ENCODE peak calls at places on chromosomes 5 and 9, in six cellular contexts. A is Panc1, O is fibroblast of the aortic adventitia, W is neural crest cell, U is AG09309, G is PC-3. S is an unnamed sample.

GRCh38 chr5:67028371-67028770 is 168.2 kb downstream of the CD180 start:
- DNase-seq in W (no peak), U (peak), A (no peak), O (no peak), G (no peak), S (no peak)

GRCh38 chr9:19976226-19976625 is 187.4 kb upstream of the SLC24A2 start:
- DNase-seq in O (no peak), W (no peak), G (peak), A (no peak), U (no peak), S (no peak)

GRCh38 chr9:127706836-127707241 is at the start of gene CFAP157:
- DNase-seq in G (no peak), A (no peak), W (no peak), O (no peak), U (no peak), S (peak)

GRCh38 chr9:81626511-81626910 is 62.8 kb downstream of the TLE1 start:
- DNase-seq in O (no peak), A (peak), G (peak), W (no peak), U (no peak), S (peak)

GRCh38 chr5:82278711-82279370 is 687 bp upstream of the RPS23 start:
- DNase-seq in G (no peak), A (no peak), U (no peak), O (no peak), W (no peak), S (no peak)

GRCh38 chr5:123454236-123454911 is 31.2 kb upstream of the CEP120 start:
- DNase-seq in G (peak), A (no peak), O (peak), U (no peak), W (no peak), S (peak)

GRCh38 chr5:40409600-40409999 is 270.1 kb upstream of the PTGER4 start:
- DNase-seq in W (no peak), G (no peak), A (no peak), O (no peak), U (no peak), S (no peak)

GRCh38 chr5:9009931-9010652 is 535.8 kb downstream of the SEMA5A start:
- DNase-seq in G (no peak), O (peak), W (no peak), U (peak), A (no peak), S (peak)

GRCh38 chr9:112970939-112971338 is 41.1 kb downstream of the ZNF883 start:
- DNase-seq in A (no peak), O (no peak), U (no peak), W (no peak), G (peak), S (peak)

GRCh38 chr9:125240649-125240999 is 519 bp downstream of the HSPA5 start:
- DNase-seq in A (no peak), U (no peak), O (peak), G (peak), W (no peak), S (peak)

GRCh38 chr5:40223884-40224402 is 455.8 kb upstream of the PTGER4 start:
- DNase-seq in O (peak), W (no peak), U (peak), G (peak), A (peak), S (peak)

GRCh38 chr9:124290743-124291554 is 33.2 kb downstream of the NEK6 start:
- DNase-seq in A (no peak), O (no peak), G (no peak), U (no peak), W (no peak), S (no peak)

GRCh38 chr9:114271556-114272510 is 51.1 kb upstream of the ORM1 start:
- DNase-seq in A (no peak), U (no peak), G (peak), W (peak), O (peak), S (peak)

GRCh38 chr5:169302491-169303118 is 1.7 kb upstream of the SLIT3 start:
- DNase-seq in W (peak), A (peak), G (peak), U (peak), O (peak), S (peak)

GRCh38 chr5:180460834-180461233 is 33.3 kb upstream of the CNOT6 start:
- DNase-seq in U (no peak), O (no peak), W (no peak), G (no peak), A (no peak), S (no peak)

GRCh38 chr9:121294866-121295661 is 27.1 kb downstream of the GSN start:
- DNase-seq in U (no peak), A (no peak), G (no peak), O (peak), W (no peak), S (no peak)

GRCh38 chr5:11596185-11596584 is 308.1 kb downstream of the CTNND2 start:
- DNase-seq in A (no peak), U (no peak), O (no peak), G (peak), W (no peak), S (peak)

GRCh38 chr9:116154334-116154975 is 864 bp downstream of the PAPPA start:
- DNase-seq in W (peak), G (no peak), U (no peak), O (no peak), A (no peak), S (no peak)

GRCh38 chr5:152271420-152271819 is 133.7 kb downstream of the NMUR2 start:
- DNase-seq in W (no peak), U (no peak), A (no peak), O (no peak), G (peak), S (peak)

DNA sequence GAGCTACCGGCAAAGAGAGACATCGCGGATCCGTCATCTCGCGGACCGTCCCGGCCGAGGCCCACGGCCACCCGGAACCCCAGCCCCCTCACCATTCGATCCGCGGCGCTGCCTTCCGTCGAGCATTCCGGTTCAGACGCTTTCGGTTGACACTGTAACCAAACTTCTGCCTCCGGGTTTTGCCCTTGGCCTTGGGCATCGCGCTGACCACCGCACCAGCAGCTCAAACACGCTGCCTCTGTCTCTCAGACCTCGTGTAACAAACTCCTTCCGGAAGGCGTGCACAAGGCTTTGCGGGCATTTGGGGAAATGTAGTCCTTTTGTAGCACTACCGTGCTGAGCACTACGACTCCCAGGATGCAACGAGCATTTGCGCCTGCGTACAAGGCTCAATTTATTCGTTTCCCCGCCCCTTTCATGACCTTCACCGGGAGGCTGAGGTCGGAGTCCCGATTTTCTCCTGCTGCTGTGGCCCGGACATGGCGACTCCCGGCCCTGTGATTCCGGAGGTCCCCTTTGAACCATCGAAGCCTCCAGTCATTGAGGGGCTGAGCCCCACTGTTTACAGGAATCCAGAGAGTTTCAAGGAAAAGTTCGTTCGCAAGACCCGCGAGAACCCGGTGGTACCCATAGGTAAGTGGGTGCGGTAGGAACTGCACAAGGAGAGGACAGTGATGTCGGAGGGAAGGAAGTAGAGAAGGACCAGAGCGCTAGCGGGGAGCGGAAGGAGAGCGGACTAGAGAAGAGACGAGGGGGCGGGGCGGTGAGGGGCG is at the start of the genes HIGD2A and NOP16:
- DNase-seq in O (peak), U (peak), W (peak), G (peak), A (peak), S (peak)
- TF ChIP-seq CTCF in O (no peak), U (no peak), W (no peak), G (no peak), A (no peak), S (no peak)

GRCh38 chr5:124726631-124727362 is 19.6 kb downstream of the ZNF608 start:
- DNase-seq in W (no peak), O (no peak), A (no peak), U (no peak), G (no peak), S (no peak)

GRCh38 chr5:124730381-124730780 is 16.1 kb downstream of the ZNF608 start:
- DNase-seq in G (no peak), W (no peak), A (no peak), U (no peak), O (no peak), S (no peak)

GRCh38 chr5:124729687-124730359 is 16.6 kb downstream of the ZNF608 start:
- DNase-seq in A (no peak), W (no peak), G (no peak), U (no peak), O (no peak), S (no peak)

GRCh38 chr5:124725622-124726258 is 20.7 kb downstream of the ZNF608 start:
- DNase-seq in G (no peak), W (no peak), O (no peak), A (no peak), U (no peak), S (no peak)

DNA sequence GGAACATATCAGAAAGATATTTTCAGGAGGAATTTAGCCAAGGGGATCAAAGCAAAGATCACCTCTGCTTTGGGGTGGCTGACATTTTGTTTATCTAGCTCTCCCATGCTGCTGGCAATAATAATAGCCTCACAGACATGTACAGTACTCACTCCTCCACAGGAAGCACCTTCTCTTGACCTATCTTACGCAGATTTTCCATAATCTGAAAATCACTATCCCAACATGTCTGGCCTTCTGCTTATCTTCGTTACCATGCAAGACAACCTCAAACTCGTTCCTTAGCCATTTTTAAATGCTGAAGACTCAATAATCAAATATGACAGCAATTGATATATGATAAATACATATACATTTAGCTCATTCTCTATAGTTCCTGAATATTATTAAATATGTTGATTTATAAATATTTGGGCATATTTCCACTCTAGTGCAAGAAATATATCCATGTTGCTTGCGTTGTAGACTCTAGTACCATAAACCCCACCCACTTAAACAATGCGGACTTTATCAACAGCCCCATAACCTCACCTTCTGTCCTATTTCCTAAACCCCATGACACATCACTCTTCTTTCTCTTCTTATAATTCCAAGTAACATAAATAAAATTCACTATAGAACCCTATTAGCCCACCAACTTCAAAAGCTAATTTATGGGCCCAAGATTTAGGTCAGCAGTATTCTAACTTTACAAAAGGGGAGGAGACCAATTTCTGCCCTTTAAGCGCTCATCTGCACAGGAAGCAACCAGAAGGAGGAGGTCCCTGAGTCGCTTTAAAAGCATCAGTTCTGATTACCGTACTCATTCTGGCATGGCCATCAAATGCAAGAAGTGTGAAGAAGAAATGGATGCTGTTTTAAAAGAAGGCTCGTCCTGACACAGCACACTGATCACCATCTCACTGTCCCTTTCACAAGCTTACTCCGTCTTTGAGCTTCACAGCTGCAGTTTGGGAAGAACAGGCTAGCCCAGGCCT is 17.8 kb downstream of the ZNF608 start:
- DNase-seq in A (no peak), W (no peak), U (no peak), G (no peak), O (no peak), S (no peak)
- TF ChIP-seq CTCF in A (no peak), W (no peak), U (no peak), G (no peak), O (no peak), S (no peak)

GRCh38 chr5:150513375-150514309 is 5.7 kb downstream of the NDST1 start:
- DNase-seq in W (peak), A (no peak), U (no peak), G (no peak), O (no peak), S (no peak)
- TF ChIP-seq CTCF in W (peak), A (no peak), U (peak), G (peak), O (peak), S (peak)

DNA sequence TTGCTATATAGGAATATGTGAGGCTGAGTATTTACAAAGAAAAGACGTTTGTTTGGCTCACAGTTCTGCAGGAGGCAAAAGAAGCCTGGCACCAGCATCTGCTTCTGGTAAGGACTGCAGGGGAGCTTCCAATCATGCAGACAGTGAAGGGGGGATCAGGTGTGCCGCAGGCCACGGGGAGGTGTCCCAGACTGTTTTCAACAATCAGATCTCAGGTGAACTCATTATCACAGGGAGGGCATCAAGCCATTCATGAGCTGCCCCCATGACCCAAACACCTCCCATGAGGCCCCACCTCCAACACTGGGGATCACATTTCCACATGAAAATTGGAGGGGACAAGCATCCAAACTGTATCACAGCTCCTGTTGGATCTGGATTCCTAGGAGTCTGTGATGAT is 30.4 kb upstream of the TRIM14 start:
- DNase-seq in G (no peak), W (no peak), U (no peak), O (no peak), A (no peak), S (no peak)
- TF ChIP-seq CTCF in G (no peak), W (no peak), U (no peak), O (no peak), A (no peak), S (no peak)

DNA sequence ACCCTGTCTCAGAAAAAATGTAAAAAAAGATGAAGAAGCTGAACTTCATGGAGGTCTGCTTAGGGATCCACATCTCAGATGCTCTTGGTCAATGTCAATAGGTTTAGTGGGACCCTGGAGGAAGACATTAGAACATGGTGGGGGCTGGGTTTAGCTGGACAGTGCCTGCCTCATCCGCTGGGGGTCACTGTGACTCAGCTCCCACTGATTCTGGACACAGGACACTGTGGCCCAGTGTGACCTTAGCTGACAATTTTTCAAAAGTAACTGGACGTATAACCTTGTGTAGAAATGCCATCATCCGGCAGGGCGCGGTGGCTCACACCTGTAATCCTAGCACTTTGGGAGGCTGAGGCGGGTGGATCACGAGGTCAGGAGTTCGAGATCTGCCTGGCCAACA is 7.3 kb upstream of the HNRNPAB start:
- DNase-seq in U (no peak), G (no peak), A (no peak), O (no peak), W (no peak), S (no peak)
- TF ChIP-seq CTCF in U (peak), G (peak), A (peak), O (peak), W (peak), S (peak)

S was measured in MCF 10A.